ENCODE peak calls at places on chromosomes 2 and 18, in eight cellular contexts. Y is NCI-H1694 treated with DMSO at 0.1 percent for 48 hours, G is SJSA1, Z is heart right ventricle, D is Ammon's horn, P is NCI-H1436, W is endothelial cell, M is AG08396. Q is an unnamed sample.

GRCh38 chr2:234448506-234449169 is 48.2 kb downstream of the ARL4C start:
- DNase-seq in Y (no peak), G (no peak), Z (no peak), D (no peak), P (no peak), W (no peak), M (no peak), Q (no peak)

GRCh38 chr2:40488101-40488598 is 36.3 kb upstream of the SLC8A1 start:
- DNase-seq in Y (no peak), G (no peak), Z (no peak), D (no peak), P (no peak), W (no peak), M (peak; percentile 35), Q (no peak)

GRCh38 chr2:35365859-35366258 is 989.7 kb upstream of the CRIM1 start:
- DNase-seq in Y (no peak), G (no peak), Z (no peak), D (no peak), P (no peak), W (no peak), M (no peak), Q (no peak)

GRCh38 chr2:138493334-138493733 is 8.2 kb upstream of the SPOPL start:
- DNase-seq in Y (no peak), G (no peak), Z (no peak), D (no peak), P (no peak), W (no peak), M (no peak), Q (no peak)

GRCh38 chr2:224580248-224580647 is 4.9 kb downstream of the CUL3 start:
- DNase-seq in Y (no peak), G (no peak), Z (no peak), D (no peak), P (no peak), W (no peak), M (no peak), Q (no peak)

GRCh38 chr2:121388371-121388770 is 103.4 kb upstream of the TFCP2L1 start:
- DNase-seq in Y (no peak), G (no peak), Z (no peak), D (no peak), P (no peak), W (no peak), M (no peak), Q (no peak)

GRCh38 chr2:9914384-9915065 is 37.0 kb upstream of the GRHL1 start:
- DNase-seq in Y (no peak), G (peak; percentile 73), Z (no peak), D (no peak), P (no peak), W (no peak), M (peak; percentile 16), Q (no peak)

GRCh38 chr2:133377021-133377481 is 191.2 kb downstream of the NCKAP5 start:
- DNase-seq in Y (no peak), G (no peak), Z (no peak), D (no peak), P (no peak), W (no peak), M (no peak), Q (no peak)

GRCh38 chr18:60556326-60556725 is 183.8 kb upstream of the MC4R start:
- DNase-seq in Y (no peak), G (no peak), Z (no peak), D (no peak), P (no peak), W (no peak), M (no peak), Q (no peak)

GRCh38 chr2:106107509-106108131 is 86.5 kb downstream of the UXS1 start:
- DNase-seq in Y (no peak), G (peak; percentile 65), Z (no peak), D (no peak), P (no peak), W (no peak), M (no peak), Q (no peak)

GRCh38 chr2:235515821-235516220 is 22.0 kb downstream of the AGAP1 start:
- DNase-seq in Y (no peak), G (no peak), Z (no peak), D (no peak), P (no peak), W (no peak), M (no peak), Q (no peak)

GRCh38 chr2:120867290-120868231 is 131.9 kb downstream of the GLI2 start:
- DNase-seq in Y (no peak), G (peak; percentile 90), Z (peak; percentile 75), D (peak; percentile 71), P (no peak), W (peak; percentile 31), M (peak; percentile 91), Q (peak; percentile 24)

GRCh38 chr18:76620326-76620813 is 125.3 kb upstream of the ZNF516 start:
- DNase-seq in Y (no peak), G (peak; percentile 54), Z (peak; percentile 69), D (peak; percentile 75), P (peak; percentile 69), W (peak; percentile 71), M (peak; percentile 83), Q (peak; percentile 34)